ENCODE peak calls at places on chromosome 5, in nine cellular contexts. E, U, P, T, Z, O, M, Q and X are unnamed samples.

GRCh38 chr5:57276353-57276752 is 102.5 kb downstream of the GPBP1 start:
- DNase-seq in E (no peak), U (no peak), P (peak; percentile 24), T (no peak), Z (no peak), O (no peak), M (no peak), Q (no peak), X (no peak)

GRCh38 chr5:59450245-59450644 is 443.3 kb downstream of the PDE4D start:
- DNase-seq in E (peak; percentile 58), U (no peak), P (no peak), T (no peak), Z (no peak), O (no peak), M (no peak), Q (no peak), X (no peak)

GRCh38 chr5:180495991-180496741 is 2.0 kb downstream of the CNOT6 start:
- DNase-seq in E (no peak), U (no peak), P (no peak), T (no peak), Z (no peak), O (no peak), M (no peak), Q (no peak), X (no peak)

GRCh38 chr5:27234916-27235315 is 196.5 kb upstream of the CDH9 start:
- DNase-seq in E (no peak), U (no peak), P (no peak), T (no peak), Z (no peak), O (no peak), M (no peak), Q (no peak), X (no peak)

GRCh38 chr5:155836404-155836803 is 490.6 kb upstream of the SGCD start:
- DNase-seq in E (no peak), U (no peak), P (no peak), T (no peak), Z (no peak), O (no peak), M (no peak), Q (no peak), X (no peak)

GRCh38 chr5:155616779-155617392 is 603.3 kb downstream of the KIF4B start:
- DNase-seq in E (peak; percentile 43), U (peak; percentile 2), P (peak; percentile 77), T (no peak), Z (peak; percentile 11), O (peak; percentile 13), M (peak; percentile 41), Q (peak; percentile 94), X (no peak)

GRCh38 chr5:149829954-149830353 is 99.8 kb downstream of the PPARGC1B start:
- DNase-seq in E (peak; percentile 45), U (no peak), P (no peak), T (no peak), Z (no peak), O (no peak), M (no peak), Q (no peak), X (no peak)

GRCh38 chr5:72848474-72849428 is 32.3 kb downstream of the TNPO1 start:
- DNase-seq in E (peak; percentile 40), U (peak; percentile 24), P (peak; percentile 58), T (peak; percentile 41), Z (peak; percentile 68), O (peak; percentile 12), M (peak; percentile 40), Q (peak; percentile 69), X (no peak)

DNA sequence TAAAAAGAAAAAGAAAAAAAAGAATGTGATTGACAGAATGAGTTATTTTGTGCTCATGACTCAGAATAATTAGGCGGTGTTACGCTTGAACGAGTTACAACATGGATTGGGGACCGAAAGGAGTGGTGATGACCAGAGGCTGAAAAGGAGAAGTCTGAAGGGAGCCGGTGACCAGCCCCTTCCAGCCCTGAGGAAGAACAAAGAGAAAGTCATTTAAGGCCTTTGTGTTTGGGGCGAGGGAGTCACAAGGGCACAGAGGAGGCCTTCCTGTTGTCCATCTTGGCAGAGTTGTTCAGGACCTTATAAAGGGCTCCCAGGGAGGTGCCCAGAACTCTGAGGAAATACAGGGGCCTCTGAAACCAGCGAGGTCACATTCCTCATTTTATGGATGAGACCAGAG is 131.5 kb downstream of the GOLPH3 start:
- DNase-seq in E (no peak), U (no peak), P (no peak), T (no peak), Z (no peak), O (no peak), M (no peak), Q (no peak), X (no peak)
- H3K27ac ChIP-seq in E (peak overlapping the region; percentile 24), U (no peak overlapping the region), P (no peak overlapping the region), T (no peak overlapping the region), Z (peak overlapping the region; percentile 61), O (no peak overlapping the region), M (no peak overlapping the region), Q (peak overlapping the region; percentile 70), X (no peak overlapping the region)

GRCh38 chr5:174404848-174405247 is 319.5 kb upstream of the MSX2 start:
- DNase-seq in E (no peak), U (no peak), P (no peak), T (no peak), Z (no peak), O (no peak), M (no peak), Q (no peak), X (no peak)

GRCh38 chr5:174398171-174398570 is 326.2 kb upstream of the MSX2 start:
- DNase-seq in E (no peak), U (no peak), P (no peak), T (no peak), Z (no peak), O (no peak), M (no peak), Q (no peak), X (no peak)

GRCh38 chr5:174401793-174402192 is 322.6 kb upstream of the MSX2 start:
- DNase-seq in E (no peak), U (no peak), P (no peak), T (no peak), Z (no peak), O (no peak), M (no peak), Q (no peak), X (no peak)

GRCh38 chr5:174399411-174399810 is 325.0 kb upstream of the MSX2 start:
- DNase-seq in E (no peak), U (no peak), P (no peak), T (no peak), Z (no peak), O (no peak), M (no peak), Q (no peak), X (no peak)

DNA sequence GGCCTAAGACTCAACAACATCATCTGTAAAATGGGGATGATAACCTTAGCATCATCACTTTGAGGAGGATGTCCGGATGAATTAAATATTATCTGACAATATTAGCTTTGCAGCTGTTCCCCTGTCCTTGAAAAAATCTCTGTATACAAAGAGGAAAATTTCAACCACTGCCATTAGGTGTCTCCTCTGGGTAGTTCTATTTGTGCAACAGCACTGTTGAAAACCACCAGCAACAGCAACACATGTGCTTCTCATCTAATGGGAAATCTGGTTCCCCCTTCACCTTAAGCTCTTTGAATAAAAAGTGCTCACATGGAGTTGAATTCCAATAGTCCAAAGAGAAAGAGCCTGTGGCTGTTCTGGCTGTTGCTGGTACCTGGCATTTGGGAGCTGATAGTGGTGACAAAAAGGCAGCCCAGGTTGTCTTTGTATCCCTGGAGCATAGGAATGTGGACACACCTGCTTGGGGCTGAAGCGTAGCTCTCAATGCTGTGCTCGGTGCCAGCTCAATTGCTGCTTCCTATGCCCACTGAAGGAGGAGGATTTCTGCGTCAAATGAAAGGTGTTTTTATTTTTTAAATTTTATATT is 322.1 kb upstream of the MSX2 start:
- DNase-seq in E (no peak), U (no peak), P (no peak), T (no peak), Z (no peak), O (no peak), M (no peak), Q (no peak), X (no peak)
- TF ChIP-seq CTCF in E (peak; percentile 16), U (no peak), P (no peak), T (no peak), Z (no peak), O (no peak), M (no peak), Q (peak; percentile 42), X (no peak)

GRCh38 chr5:122390107-122390506 is 78.1 kb downstream of the SNCAIP start:
- DNase-seq in E (no peak), U (no peak), P (no peak), T (no peak), Z (no peak), O (no peak), M (no peak), Q (no peak), X (no peak)

GRCh38 chr5:122385786-122386185 is 73.7 kb downstream of the SNCAIP start:
- DNase-seq in E (no peak), U (no peak), P (no peak), T (no peak), Z (no peak), O (no peak), M (no peak), Q (no peak), X (no peak)

GRCh38 chr5:122384612-122385180 is 72.7 kb downstream of the SNCAIP start:
- DNase-seq in E (no peak), U (no peak), P (no peak), T (no peak), Z (no peak), O (no peak), M (no peak), Q (no peak), X (no peak)

DNA sequence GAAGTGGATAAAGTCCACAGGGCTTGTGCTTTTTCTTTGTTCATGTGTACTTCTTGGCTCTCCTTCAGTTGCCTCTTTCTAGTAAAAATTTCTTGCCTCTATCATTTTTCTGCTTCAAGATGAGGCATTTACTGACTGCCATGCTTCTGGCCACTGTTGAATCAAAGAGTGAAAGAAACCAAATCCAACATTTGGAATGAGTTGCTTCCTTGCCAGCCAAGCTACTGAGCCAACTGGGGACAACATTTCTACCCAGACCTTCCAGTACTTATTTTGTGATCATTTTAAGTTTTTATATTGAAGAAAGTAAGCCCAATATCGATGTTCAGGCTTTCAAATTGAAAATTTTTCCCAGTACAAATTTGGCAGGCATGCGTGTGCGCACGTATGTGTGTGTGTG is 73.2 kb downstream of the SNCAIP start:
- DNase-seq in E (no peak), U (no peak), P (no peak), T (no peak), Z (no peak), O (no peak), M (no peak), Q (no peak), X (no peak)
- H3K27ac ChIP-seq in E (no peak overlapping the region), U (no peak overlapping the region), P (no peak overlapping the region), T (no peak overlapping the region), Z (no peak overlapping the region), O (no peak overlapping the region), M (no peak overlapping the region), Q (no peak overlapping the region), X (no peak overlapping the region)

DNA sequence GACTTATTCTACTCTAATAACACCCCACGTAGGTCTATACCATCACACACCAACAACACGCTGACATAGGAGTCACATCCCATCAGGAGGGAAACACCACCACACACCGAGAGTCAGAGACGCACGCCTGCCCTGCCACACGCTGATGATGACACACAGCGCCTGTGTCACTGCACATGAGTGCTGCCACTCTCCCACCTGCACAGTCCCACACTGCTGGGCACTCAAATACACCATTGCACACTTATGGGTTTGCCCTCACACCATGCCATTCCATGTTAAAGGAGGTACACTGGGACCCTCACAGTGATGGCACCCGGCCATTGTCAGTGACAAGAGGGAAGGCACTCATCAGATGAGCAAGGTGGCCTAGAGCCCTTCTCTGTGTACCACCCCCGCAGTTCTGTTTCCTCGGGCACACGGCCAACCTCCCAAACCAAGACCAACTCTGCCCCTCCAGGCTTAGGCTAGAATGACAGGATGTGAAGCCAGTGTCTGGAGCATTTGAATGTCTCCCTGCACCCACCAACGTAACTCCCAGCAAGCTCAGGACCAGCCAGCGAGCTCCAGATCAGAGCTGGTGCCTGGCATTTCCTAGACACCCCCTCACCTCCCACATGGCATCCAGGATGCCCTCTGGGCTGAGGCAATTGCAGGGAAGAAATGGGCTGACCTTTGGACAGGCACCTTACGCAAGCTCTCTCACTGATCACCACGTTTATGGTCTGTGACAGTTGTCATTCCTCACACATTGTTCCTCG is 3.6 kb upstream of the CPLX2 start:
- DNase-seq in E (peak; percentile 96), U (no peak), P (peak; percentile 78), T (no peak), Z (no peak), O (peak; percentile 90), M (no peak), Q (peak; percentile 85), X (no peak)
- TF ChIP-seq CTCF in E (peak; percentile 52), U (no peak), P (peak; percentile 78), T (no peak), Z (no peak), O (peak; percentile 70), M (no peak), Q (peak; percentile 68), X (no peak)